ENCODE peak calls at places on chromosome 11, in eight cellular contexts. One of them, this sample, is unnamed. For H3K36me3, the result is how much of the 10 kb centered on the place peaks cover.

GRCh38 chr11:43574949-43575915 is 105.3 kb upstream of the HSD17B12 start:
- DNase-seq in esophagus squamous epithelium: no peak
- DNase-seq in CD4-positive, CD25-positive, alpha-beta regulatory T cell: no peak
- DNase-seq in HAP-1: peak
- DNase-seq in ovary: peak
- DNase-seq in tibial artery: no peak
- DNase-seq in IMR-90: peak
- DNase-seq in MM.1S: no peak
- DNase-seq in this sample: no peak

GRCh38 chr11:128766687-128767086 is 72.8 kb downstream of the FLI1 start:
- DNase-seq in esophagus squamous epithelium: no peak
- DNase-seq in MM.1S: no peak
- DNase-seq in HAP-1: no peak
- DNase-seq in IMR-90: no peak
- DNase-seq in CD4-positive, CD25-positive, alpha-beta regulatory T cell: no peak
- DNase-seq in ovary: no peak
- DNase-seq in tibial artery: no peak
- DNase-seq in this sample: no peak

GRCh38 chr11:20367313-20367948 is 3.9 kb downstream of the HTATIP2 start:
- DNase-seq in ovary: peak
- DNase-seq in esophagus squamous epithelium: no peak
- DNase-seq in tibial artery: peak
- DNase-seq in HAP-1: no peak
- DNase-seq in MM.1S: no peak
- DNase-seq in IMR-90: peak
- DNase-seq in CD4-positive, CD25-positive, alpha-beta regulatory T cell: peak
- DNase-seq in this sample: no peak

GRCh38 chr11:68255526-68255925 is 16.2 kb downstream of the C11orf24 start:
- DNase-seq in tibial artery: no peak
- DNase-seq in CD4-positive, CD25-positive, alpha-beta regulatory T cell: no peak
- DNase-seq in IMR-90: no peak
- DNase-seq in MM.1S: no peak
- DNase-seq in esophagus squamous epithelium: no peak
- DNase-seq in HAP-1: no peak
- DNase-seq in ovary: peak
- DNase-seq in this sample: no peak

GRCh38 chr11:120331301-120331966 is 4.8 kb upstream of the ARHGEF12 start:
- DNase-seq in CD4-positive, CD25-positive, alpha-beta regulatory T cell: no peak
- DNase-seq in MM.1S: no peak
- DNase-seq in ovary: no peak
- DNase-seq in HAP-1: no peak
- DNase-seq in IMR-90: peak
- DNase-seq in tibial artery: no peak
- DNase-seq in esophagus squamous epithelium: no peak
- DNase-seq in this sample: no peak

GRCh38 chr11:109865558-109866186 is 227.5 kb upstream of the ZC3H12C start:
- DNase-seq in HAP-1: no peak
- DNase-seq in tibial artery: no peak
- DNase-seq in MM.1S: no peak
- DNase-seq in IMR-90: no peak
- DNase-seq in CD4-positive, CD25-positive, alpha-beta regulatory T cell: no peak
- DNase-seq in ovary: no peak
- DNase-seq in esophagus squamous epithelium: no peak
- DNase-seq in this sample: peak

GRCh38 chr11:116641561-116642045 is 131.2 kb downstream of the BUD13 start:
- DNase-seq in tibial artery: no peak
- DNase-seq in ovary: peak
- DNase-seq in MM.1S: peak
- DNase-seq in IMR-90: no peak
- DNase-seq in CD4-positive, CD25-positive, alpha-beta regulatory T cell: no peak
- DNase-seq in esophagus squamous epithelium: no peak
- DNase-seq in HAP-1: peak
- DNase-seq in this sample: peak

GRCh38 chr11:116651757-116652237 is 121.0 kb downstream of the BUD13 start:
- DNase-seq in HAP-1: no peak
- DNase-seq in esophagus squamous epithelium: no peak
- DNase-seq in IMR-90: no peak
- DNase-seq in CD4-positive, CD25-positive, alpha-beta regulatory T cell: no peak
- DNase-seq in MM.1S: no peak
- DNase-seq in tibial artery: no peak
- DNase-seq in ovary: no peak
- DNase-seq in this sample: no peak

GRCh38 chr11:14075679-14076078 is 113.2 kb downstream of the SPON1 start:
- DNase-seq in tibial artery: no peak
- DNase-seq in ovary: no peak
- DNase-seq in MM.1S: no peak
- DNase-seq in IMR-90: no peak
- DNase-seq in CD4-positive, CD25-positive, alpha-beta regulatory T cell: no peak
- DNase-seq in esophagus squamous epithelium: no peak
- DNase-seq in HAP-1: no peak
- DNase-seq in this sample: no peak

GRCh38 chr11:132430352-132431091 is 1060.1 kb downstream of the NTM start:
- DNase-seq in HAP-1: no peak
- DNase-seq in tibial artery: no peak
- DNase-seq in esophagus squamous epithelium: no peak
- DNase-seq in IMR-90: no peak
- DNase-seq in ovary: no peak
- DNase-seq in MM.1S: no peak
- DNase-seq in CD4-positive, CD25-positive, alpha-beta regulatory T cell: no peak
- DNase-seq in this sample: no peak

GRCh38 chr11:10452211-10452767 is 2.8 kb upstream of the AMPD3 start:
- DNase-seq in tibial artery: no peak
- DNase-seq in HAP-1: no peak
- DNase-seq in MM.1S: no peak
- DNase-seq in IMR-90: peak
- DNase-seq in esophagus squamous epithelium: no peak
- DNase-seq in CD4-positive, CD25-positive, alpha-beta regulatory T cell: no peak
- DNase-seq in ovary: no peak
- DNase-seq in this sample: no peak

GRCh38 chr11:77040401-77040777 is 6.2 kb downstream of the B3GNT6 start:
- DNase-seq in CD4-positive, CD25-positive, alpha-beta regulatory T cell: no peak
- DNase-seq in esophagus squamous epithelium: no peak
- DNase-seq in MM.1S: no peak
- DNase-seq in ovary: no peak
- DNase-seq in HAP-1: no peak
- DNase-seq in IMR-90: no peak
- DNase-seq in tibial artery: no peak
- DNase-seq in this sample: peak

GRCh38 chr11:80702264-80702663 is 1261.4 kb upstream of the TENM4 start:
- DNase-seq in esophagus squamous epithelium: no peak
- DNase-seq in ovary: no peak
- DNase-seq in MM.1S: no peak
- DNase-seq in tibial artery: no peak
- DNase-seq in IMR-90: no peak
- DNase-seq in CD4-positive, CD25-positive, alpha-beta regulatory T cell: no peak
- DNase-seq in HAP-1: no peak
- DNase-seq in this sample: no peak

GRCh38 chr11:95187730-95188129 is 43.3 kb downstream of the SESN3 start:
- DNase-seq in ovary: no peak
- DNase-seq in IMR-90: no peak
- DNase-seq in esophagus squamous epithelium: no peak
- DNase-seq in HAP-1: no peak
- DNase-seq in tibial artery: no peak
- DNase-seq in CD4-positive, CD25-positive, alpha-beta regulatory T cell: no peak
- DNase-seq in MM.1S: no peak
- DNase-seq in this sample: no peak

GRCh38 chr11:110730773-110731172 is 18.5 kb upstream of the ARHGAP20 start:
- DNase-seq in MM.1S: no peak
- DNase-seq in HAP-1: no peak
- DNase-seq in tibial artery: no peak
- DNase-seq in ovary: no peak
- DNase-seq in CD4-positive, CD25-positive, alpha-beta regulatory T cell: no peak
- DNase-seq in IMR-90: no peak
- DNase-seq in esophagus squamous epithelium: no peak
- DNase-seq in this sample: no peak

GRCh38 chr11:48090174-48090573 is 109.8 kb downstream of the PTPRJ start:
- DNase-seq in IMR-90: no peak
- DNase-seq in esophagus squamous epithelium: no peak
- DNase-seq in HAP-1: no peak
- DNase-seq in tibial artery: no peak
- DNase-seq in ovary: no peak
- DNase-seq in MM.1S: no peak
- DNase-seq in CD4-positive, CD25-positive, alpha-beta regulatory T cell: no peak
- DNase-seq in this sample: no peak

GRCh38 chr11:120612363-120613263 is 101.1 kb downstream of the GRIK4 start:
- DNase-seq in tibial artery: no peak
- DNase-seq in MM.1S: peak
- DNase-seq in ovary: peak
- DNase-seq in IMR-90: peak
- DNase-seq in esophagus squamous epithelium: no peak
- DNase-seq in HAP-1: no peak
- DNase-seq in CD4-positive, CD25-positive, alpha-beta regulatory T cell: no peak
- DNase-seq in this sample: no peak

GRCh38 chr11:86444981-86445380 is 70.3 kb downstream of the CCDC81 start:
- DNase-seq in IMR-90: no peak
- DNase-seq in HAP-1: no peak
- DNase-seq in ovary: no peak
- DNase-seq in MM.1S: no peak
- DNase-seq in tibial artery: no peak
- DNase-seq in CD4-positive, CD25-positive, alpha-beta regulatory T cell: no peak
- DNase-seq in esophagus squamous epithelium: no peak
- DNase-seq in this sample: no peak

GRCh38 chr11:115905331-115905730 is 401.1 kb upstream of the CADM1 start:
- DNase-seq in tibial artery: no peak
- DNase-seq in IMR-90: peak
- DNase-seq in MM.1S: no peak
- DNase-seq in CD4-positive, CD25-positive, alpha-beta regulatory T cell: no peak
- DNase-seq in HAP-1: no peak
- DNase-seq in ovary: no peak
- DNase-seq in esophagus squamous epithelium: no peak
- DNase-seq in this sample: no peak

GRCh38 chr11:117230286-117230961 is 1.4 kb downstream of the PCSK7 start:
- DNase-seq in esophagus squamous epithelium: no peak
- DNase-seq in MM.1S: no peak
- DNase-seq in CD4-positive, CD25-positive, alpha-beta regulatory T cell: no peak
- DNase-seq in IMR-90: peak
- DNase-seq in tibial artery: no peak
- DNase-seq in HAP-1: no peak
- DNase-seq in ovary: no peak
- DNase-seq in this sample: no peak

GRCh38 chr11:47132490-47132889 is 44.2 kb downstream of the ARFGAP2 start:
- DNase-seq in ovary: no peak
- DNase-seq in esophagus squamous epithelium: no peak
- DNase-seq in CD4-positive, CD25-positive, alpha-beta regulatory T cell: no peak
- DNase-seq in HAP-1: no peak
- DNase-seq in IMR-90: no peak
- DNase-seq in MM.1S: no peak
- DNase-seq in tibial artery: no peak
- DNase-seq in this sample: peak

GRCh38 chr11:79189604-79190003 is 251.2 kb downstream of the TENM4 start:
- DNase-seq in IMR-90: no peak
- DNase-seq in HAP-1: no peak
- DNase-seq in esophagus squamous epithelium: no peak
- DNase-seq in MM.1S: no peak
- DNase-seq in ovary: no peak
- DNase-seq in CD4-positive, CD25-positive, alpha-beta regulatory T cell: no peak
- DNase-seq in tibial artery: no peak
- DNase-seq in this sample: peak

GRCh38 chr11:124481365-124482323 is 36.1 kb upstream of the OR8B8 start:
- DNase-seq in CD4-positive, CD25-positive, alpha-beta regulatory T cell: no peak
- DNase-seq in HAP-1: peak
- DNase-seq in tibial artery: no peak
- DNase-seq in ovary: no peak
- DNase-seq in MM.1S: peak
- DNase-seq in esophagus squamous epithelium: no peak
- DNase-seq in IMR-90: peak
- DNase-seq in this sample: no peak

GRCh38 chr11:12144306-12145174 is 34.1 kb downstream of the MICAL2 start:
- DNase-seq in HAP-1: no peak
- DNase-seq in CD4-positive, CD25-positive, alpha-beta regulatory T cell: no peak
- DNase-seq in ovary: no peak
- DNase-seq in esophagus squamous epithelium: no peak
- DNase-seq in tibial artery: peak
- DNase-seq in MM.1S: no peak
- DNase-seq in IMR-90: no peak
- DNase-seq in this sample: no peak
- H3K36me3 ChIP-seq in HAP-1: under half
- H3K36me3 ChIP-seq in CD4-positive, CD25-positive, alpha-beta regulatory T cell: under half
- H3K36me3 ChIP-seq in ovary: under half
- H3K36me3 ChIP-seq in esophagus squamous epithelium: under half
- H3K36me3 ChIP-seq in tibial artery: under half
- H3K36me3 ChIP-seq in MM.1S: under half
- H3K36me3 ChIP-seq in IMR-90: under half
- H3K36me3 ChIP-seq in this sample: under half

DNA sequence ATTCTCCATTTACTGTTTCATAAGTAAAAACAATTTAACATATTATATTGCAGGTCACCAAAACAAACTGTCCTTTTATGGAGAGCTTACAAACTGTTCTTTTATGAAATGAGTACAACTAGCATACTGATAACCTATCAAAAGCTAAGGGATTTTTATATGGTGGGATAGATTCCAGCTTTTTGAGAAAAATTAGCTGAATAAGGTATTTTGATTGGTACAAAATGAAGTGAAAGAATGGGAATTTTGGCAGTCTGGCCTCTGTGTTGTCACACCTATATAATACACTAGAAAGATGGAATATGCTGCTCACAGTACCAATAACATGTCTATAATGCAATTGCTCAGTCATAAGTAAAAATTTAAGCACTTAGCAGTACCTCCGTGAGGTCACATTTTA is 11.4 kb downstream of the TRAF6 start:
- DNase-seq in tibial artery: no peak
- DNase-seq in esophagus squamous epithelium: no peak
- DNase-seq in MM.1S: no peak
- DNase-seq in CD4-positive, CD25-positive, alpha-beta regulatory T cell: no peak
- DNase-seq in ovary: no peak
- DNase-seq in HAP-1: no peak
- DNase-seq in IMR-90: no peak
- DNase-seq in this sample: no peak
- H3K36me3 ChIP-seq in tibial artery: under half
- H3K36me3 ChIP-seq in esophagus squamous epithelium: under half
- H3K36me3 ChIP-seq in MM.1S: under half
- H3K36me3 ChIP-seq in CD4-positive, CD25-positive, alpha-beta regulatory T cell: half or more
- H3K36me3 ChIP-seq in ovary: under half
- H3K36me3 ChIP-seq in HAP-1: under half
- H3K36me3 ChIP-seq in IMR-90: under half
- H3K36me3 ChIP-seq in this sample: under half

DNA sequence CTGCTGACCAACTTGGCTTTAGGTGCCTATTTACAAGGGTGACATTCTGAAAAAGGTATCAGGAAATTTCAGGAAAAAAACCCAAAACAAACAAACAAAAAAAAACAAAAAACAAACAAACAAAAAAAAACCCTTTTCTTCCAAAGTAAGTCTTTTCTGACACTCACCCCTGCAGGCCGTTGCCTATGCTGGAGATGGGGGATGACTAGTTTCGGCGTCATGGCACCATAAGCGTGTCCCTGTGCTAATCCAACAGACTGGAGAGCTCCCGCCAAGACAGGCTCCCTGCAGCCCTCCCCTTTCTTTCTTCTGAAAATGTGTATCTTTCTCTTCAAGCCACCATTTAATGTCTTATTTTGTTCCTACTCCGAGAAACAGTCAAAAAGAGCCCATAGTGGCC is 13.7 kb downstream of the VSIG10L2 start:
- DNase-seq in HAP-1: no peak
- DNase-seq in tibial artery: no peak
- DNase-seq in esophagus squamous epithelium: no peak
- DNase-seq in IMR-90: no peak
- DNase-seq in ovary: no peak
- DNase-seq in MM.1S: no peak
- DNase-seq in CD4-positive, CD25-positive, alpha-beta regulatory T cell: no peak
- DNase-seq in this sample: no peak
- H3K36me3 ChIP-seq in HAP-1: under half
- H3K36me3 ChIP-seq in tibial artery: under half
- H3K36me3 ChIP-seq in esophagus squamous epithelium: under half
- H3K36me3 ChIP-seq in IMR-90: under half
- H3K36me3 ChIP-seq in ovary: under half
- H3K36me3 ChIP-seq in MM.1S: under half
- H3K36me3 ChIP-seq in CD4-positive, CD25-positive, alpha-beta regulatory T cell: under half
- H3K36me3 ChIP-seq in this sample: under half

GRCh38 chr11:62789576-62789975 is 2.2 kb downstream of the TMEM223 start:
- DNase-seq in IMR-90: no peak
- DNase-seq in CD4-positive, CD25-positive, alpha-beta regulatory T cell: no peak
- DNase-seq in ovary: no peak
- DNase-seq in esophagus squamous epithelium: no peak
- DNase-seq in HAP-1: no peak
- DNase-seq in tibial artery: no peak
- DNase-seq in MM.1S: no peak
- DNase-seq in this sample: no peak
- H3K36me3 ChIP-seq in IMR-90: under half
- H3K36me3 ChIP-seq in CD4-positive, CD25-positive, alpha-beta regulatory T cell: under half
- H3K36me3 ChIP-seq in ovary: under half
- H3K36me3 ChIP-seq in esophagus squamous epithelium: under half
- H3K36me3 ChIP-seq in HAP-1: half or more
- H3K36me3 ChIP-seq in tibial artery: under half
- H3K36me3 ChIP-seq in MM.1S: under half
- H3K36me3 ChIP-seq in this sample: under half

This sample was measured in pancreas.